ENCODE peak calls at places on chromosome 19, in nine cellular contexts. V is GM12865, F is IMR-90, T is GM23338, N is mammary epithelial cell, H is psoas muscle, M is cardiac muscle cell, B is astrocyte of the spinal cord, Q is heart right ventricle. D is an unnamed sample.

GRCh38 chr19:42201489-42202289 is 15.8 kb downstream of the DEDD2 start:
- DNase-seq in V (peak), F (no peak), T (no peak), N (no peak), H (no peak), M (no peak), B (no peak), Q (no peak), D (peak)

GRCh38 chr19:29505034-29505824 is 20.6 kb upstream of the VSTM2B start:
- DNase-seq in V (no peak), F (no peak), T (no peak), N (no peak), H (no peak), M (no peak), B (no peak), Q (no peak), D (no peak)

GRCh38 chr19:28377077-28377476 is 835.9 kb downstream of the UQCRFS1 start:
- DNase-seq in V (no peak), F (no peak), T (peak), N (no peak), H (no peak), M (peak), B (no peak), Q (no peak), D (no peak)

GRCh38 chr19:11142528-11143171 is 12.9 kb downstream of the SPC24 start:
- DNase-seq in V (no peak), F (peak), T (peak), N (peak), H (peak), M (peak), B (peak), Q (peak), D (no peak)

GRCh38 chr19:55472463-55472862 is 4.0 kb upstream of the ZNF628 start:
- DNase-seq in V (no peak), F (peak), T (no peak), N (peak), H (no peak), M (no peak), B (peak), Q (no peak), D (no peak)

GRCh38 chr19:31648347-31648746 is 299.1 kb upstream of the TSHZ3 start:
- DNase-seq in V (no peak), F (peak), T (no peak), N (peak), H (no peak), M (peak), B (peak), Q (no peak), D (no peak)

GRCh38 chr19:33071887-33072286 is 7.2 kb upstream of the RHPN2 start:
- DNase-seq in V (no peak), F (no peak), T (no peak), N (peak), H (no peak), M (no peak), B (no peak), Q (no peak), D (no peak)

GRCh38 chr19:16940626-16941025 is 51.8 kb downstream of the F2RL3 start:
- DNase-seq in V (no peak), F (no peak), T (no peak), N (no peak), H (no peak), M (no peak), B (no peak), Q (no peak), D (no peak)

GRCh38 chr19:14686411-14686810 is 3.4 kb upstream of the ZNF333 start:
- DNase-seq in V (peak), F (peak), T (peak), N (peak), H (no peak), M (peak), B (peak), Q (no peak), D (peak)

GRCh38 chr19:50514346-50515167 is 844 bp upstream of the ASPDH start:
- DNase-seq in V (no peak), F (no peak), T (no peak), N (no peak), H (no peak), M (peak), B (no peak), Q (no peak), D (no peak)

GRCh38 chr19:53810187-53810546 is 13.9 kb downstream of the NLRP12 start:
- DNase-seq in V (no peak), F (no peak), T (no peak), N (no peak), H (no peak), M (no peak), B (no peak), Q (no peak), D (no peak)

GRCh38 chr19:55119053-55119452 is 1.6 kb upstream of the PPP1R12C start:
- DNase-seq in V (no peak), F (no peak), T (no peak), N (no peak), H (no peak), M (no peak), B (no peak), Q (no peak), D (no peak)

GRCh38 chr19:50460161-50460765 is 16.0 kb upstream of the EMC10 start:
- DNase-seq in V (peak), F (peak), T (peak), N (no peak), H (no peak), M (no peak), B (peak), Q (no peak), D (peak)

GRCh38 chr19:33241530-33242101 is 16.0 kb upstream of the SLC7A10 start:
- DNase-seq in V (peak), F (no peak), T (peak), N (peak), H (no peak), M (no peak), B (no peak), Q (no peak), D (peak)

GRCh38 chr19:13430790-13431582 is 75.3 kb downstream of the CACNA1A start:
- DNase-seq in V (peak), F (peak), T (peak), N (peak), H (peak), M (peak), B (peak), Q (peak), D (peak)

GRCh38 chr19:17058236-17058635 is 17.0 kb downstream of the HAUS8 start:
- DNase-seq in V (no peak), F (peak), T (no peak), N (peak), H (no peak), M (no peak), B (peak), Q (no peak), D (no peak)

GRCh38 chr19:15464394-15465385 is at the start of gene RASAL3:
- DNase-seq in V (peak), F (no peak), T (peak), N (no peak), H (no peak), M (no peak), B (no peak), Q (peak), D (peak)

GRCh38 chr19:33134571-33135041 is 2.7 kb downstream of the WDR88 start:
- DNase-seq in V (no peak), F (no peak), T (peak), N (no peak), H (no peak), M (no peak), B (no peak), Q (no peak), D (peak)

GRCh38 chr19:47229674-47230121 is 1.3 kb downstream of the BBC3 start:
- DNase-seq in V (peak), F (peak), T (no peak), N (no peak), H (no peak), M (no peak), B (peak), Q (no peak), D (no peak)

GRCh38 chr19:49430678-49431329 is 5.6 kb downstream of the GFY start:
- DNase-seq in V (no peak), F (no peak), T (no peak), N (no peak), H (no peak), M (no peak), B (no peak), Q (no peak), D (no peak)
- TF ChIP-seq CTCF in V (peak), F (peak), T (peak), N (no peak), H (no peak), M (peak), B (peak), Q (no peak), D (peak)

GRCh38 chr19:2478324-2478755 is 2.4 kb downstream of the GADD45B start:
- DNase-seq in V (peak), F (peak), T (peak), N (peak), H (peak), M (peak), B (peak), Q (peak), D (no peak)
- H3K4me3 ChIP-seq in V (peak), F (peak), T (peak), N (peak), H (peak), M (peak), B (peak), Q (peak), D (peak)

DNA sequence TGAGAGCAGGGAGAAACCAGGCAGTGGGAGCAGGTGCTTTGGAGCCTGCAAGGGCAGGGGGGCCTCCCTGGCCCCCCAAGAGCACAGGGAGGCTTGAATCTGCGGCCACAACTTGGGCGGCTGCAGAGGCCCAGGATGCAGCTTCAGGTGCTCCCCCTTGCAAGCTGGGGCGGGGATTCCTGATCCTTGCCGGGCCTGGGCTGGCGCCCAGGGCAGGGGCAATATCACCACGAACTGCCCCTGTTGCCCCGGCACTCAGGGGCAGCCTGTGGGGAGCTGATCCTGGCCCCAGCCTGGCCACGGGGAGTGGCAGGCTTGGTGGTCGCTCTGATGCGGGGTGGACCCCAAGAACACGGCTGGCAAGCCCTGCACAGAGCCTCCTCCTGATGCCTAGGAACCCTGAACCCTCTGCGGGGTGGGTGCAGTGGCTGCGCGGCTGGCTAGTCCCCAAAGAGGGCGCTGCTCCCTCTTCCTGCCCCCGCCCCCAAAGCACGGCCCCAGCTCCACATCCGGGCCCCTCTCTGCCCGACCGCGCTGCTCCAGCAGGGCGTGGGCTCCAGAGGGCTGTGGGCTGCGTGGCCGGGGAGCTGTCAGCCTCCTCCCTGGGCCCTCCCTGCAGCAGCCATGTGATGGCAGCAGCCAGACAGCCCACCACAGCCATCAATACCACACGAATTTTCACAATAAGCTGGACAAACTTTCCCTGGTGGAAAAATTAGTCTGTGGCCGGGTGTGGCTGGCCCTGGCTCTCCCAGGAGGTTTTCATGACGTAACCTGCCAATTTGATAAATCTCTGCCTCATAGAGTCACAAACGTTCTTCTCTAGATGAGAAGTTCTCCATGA is 21.0 kb downstream of the TNFSF9 start:
- DNase-seq in V (peak), F (no peak), T (peak), N (no peak), H (no peak), M (peak), B (no peak), Q (peak), D (peak)
- TF ChIP-seq CTCF in V (peak), F (no peak), T (peak), N (no peak), H (no peak), M (peak), B (no peak), Q (no peak), D (peak)

GRCh38 chr19:48400018-48400742 is 6.7 kb downstream of the GRIN2D start:
- DNase-seq in V (no peak), F (peak), T (peak), N (peak), H (peak), M (peak), B (peak), Q (peak), D (no peak)

GRCh38 chr19:48397263-48397635 is 3.8 kb downstream of the GRIN2D start:
- DNase-seq in V (no peak), F (no peak), T (no peak), N (no peak), H (no peak), M (no peak), B (no peak), Q (no peak), D (no peak)

GRCh38 chr19:48397636-48398328 is 4.3 kb downstream of the GRIN2D start:
- DNase-seq in V (no peak), F (no peak), T (no peak), N (no peak), H (no peak), M (no peak), B (no peak), Q (no peak), D (no peak)

GRCh38 chr19:48396871-48397176 is 3.4 kb downstream of the GRIN2D start:
- DNase-seq in V (no peak), F (no peak), T (no peak), N (no peak), H (no peak), M (no peak), B (no peak), Q (no peak), D (no peak)

DNA sequence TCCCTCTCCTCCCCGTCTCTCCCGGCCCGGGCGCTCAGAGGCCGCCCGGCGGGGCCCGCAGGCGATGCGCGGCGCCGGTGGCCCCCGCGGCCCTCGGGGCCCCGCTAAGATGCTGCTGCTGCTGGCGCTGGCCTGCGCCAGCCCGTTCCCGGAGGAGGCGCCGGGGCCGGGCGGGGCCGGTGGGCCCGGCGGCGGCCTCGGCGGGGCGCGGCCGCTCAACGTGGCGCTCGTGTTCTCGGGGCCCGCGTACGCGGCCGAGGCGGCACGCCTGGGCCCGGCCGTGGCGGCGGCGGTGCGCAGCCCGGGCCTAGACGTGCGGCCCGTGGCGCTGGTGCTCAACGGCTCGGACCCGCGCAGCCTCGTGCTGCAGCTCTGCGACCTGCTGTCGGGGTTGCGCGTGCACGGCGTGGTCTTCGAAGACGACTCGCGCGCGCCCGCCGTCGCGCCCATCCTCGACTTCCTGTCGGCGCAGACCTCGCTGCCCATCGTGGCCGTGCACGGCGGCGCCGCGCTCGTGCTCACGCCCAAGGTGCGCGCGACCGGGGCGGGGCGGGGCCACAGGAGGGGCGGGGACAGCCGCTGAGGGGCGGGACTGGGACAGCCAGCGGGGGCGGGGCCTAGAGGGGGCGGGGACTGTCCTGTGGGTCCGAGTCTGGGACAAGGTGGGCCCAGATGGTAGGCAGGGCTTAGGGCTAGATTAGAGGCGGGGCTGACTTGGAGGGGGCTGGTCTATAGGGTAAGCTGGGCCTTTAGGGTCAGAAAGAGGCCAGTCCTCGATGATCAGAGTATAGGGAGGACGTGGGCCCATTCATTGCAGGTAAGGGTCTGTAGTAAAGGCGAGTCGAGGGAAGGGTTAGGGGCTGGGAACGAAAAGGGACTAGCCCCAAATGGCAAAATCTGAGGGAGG is 5.1 kb downstream of the GRIN2D start:
- DNase-seq in V (peak), F (peak), T (peak), N (peak), H (peak), M (peak), B (peak), Q (peak), D (peak)
- H3K4me3 ChIP-seq in V (peak), F (peak), T (peak), N (peak), H (peak), M (peak), B (peak), Q (peak), D (peak)

GRCh38 chr19:18999896-19000620 is 33.3 kb downstream of the SUGP2 start:
- DNase-seq in V (no peak), F (peak), T (peak), N (no peak), H (no peak), M (no peak), B (no peak), Q (no peak), D (no peak)
- TF ChIP-seq CTCF in V (no peak), F (peak), T (peak), N (peak), H (no peak), M (peak), B (peak), Q (no peak), D (no peak)

GRCh38 chr19:4012975-4013634 is 5.6 kb downstream of the PIAS4 start:
- DNase-seq in V (no peak), F (no peak), T (no peak), N (no peak), H (no peak), M (no peak), B (no peak), Q (no peak), D (no peak)

GRCh38 chr19:4012092-4012974 is 4.8 kb downstream of the PIAS4 start:
- DNase-seq in V (no peak), F (no peak), T (no peak), N (no peak), H (no peak), M (no peak), B (no peak), Q (no peak), D (no peak)

GRCh38 chr19:4010808-4011110 is 3.2 kb downstream of the PIAS4 start:
- DNase-seq in V (no peak), F (no peak), T (no peak), N (no peak), H (no peak), M (peak), B (no peak), Q (no peak), D (no peak)

GRCh38 chr19:4007836-4008539 is 452 bp downstream of the PIAS4 start:
- DNase-seq in V (no peak), F (no peak), T (peak), N (no peak), H (no peak), M (peak), B (no peak), Q (no peak), D (no peak)

DNA sequence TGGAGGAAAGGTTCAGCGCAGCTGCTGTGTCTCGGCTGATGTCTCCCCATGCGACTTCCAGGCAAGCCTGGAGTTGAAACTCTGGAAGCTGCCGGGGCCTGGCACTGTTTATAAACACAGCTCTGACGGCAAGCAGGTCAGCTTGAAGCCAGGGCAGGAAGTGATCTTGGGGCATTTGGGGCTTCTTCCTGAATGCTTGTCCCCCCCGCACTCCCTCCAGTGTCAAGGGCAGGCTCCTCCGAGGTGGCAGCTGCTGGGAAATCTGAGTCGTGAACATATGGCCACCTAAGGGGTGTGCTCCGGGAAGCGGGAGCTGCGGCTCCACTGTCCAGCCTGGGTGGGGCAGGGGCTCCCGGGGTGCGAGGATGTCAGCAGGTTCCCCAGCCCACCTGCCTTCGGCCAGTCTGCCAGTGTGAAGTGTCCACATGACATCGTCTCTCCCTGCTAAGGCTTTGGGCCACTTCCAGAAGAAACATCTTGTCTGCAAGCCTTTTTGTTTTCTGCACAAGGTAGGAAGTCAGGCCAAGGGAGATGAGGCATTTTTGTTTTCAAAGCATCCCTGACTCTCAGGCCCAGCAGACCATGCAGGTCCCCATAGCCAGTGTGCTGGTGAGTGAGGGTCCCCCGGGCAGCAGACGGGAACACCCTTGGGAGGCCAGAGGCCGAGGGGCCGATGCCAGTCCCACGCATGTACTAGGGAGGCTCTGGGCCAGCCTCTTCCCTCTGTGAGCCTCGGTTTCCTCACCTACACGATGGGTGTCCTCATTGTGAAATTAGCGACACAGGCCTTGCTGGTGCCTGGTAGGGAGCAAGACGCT is 2.7 kb downstream of the PIAS4 start:
- DNase-seq in V (no peak), F (peak), T (no peak), N (no peak), H (no peak), M (no peak), B (no peak), Q (no peak), D (no peak)
- H3K4me3 ChIP-seq in V (no peak), F (no peak), T (no peak), N (no peak), H (peak), M (no peak), B (no peak), Q (no peak), D (no peak)

GRCh38 chr19:39199025-39199424 is 2.3 kb downstream of the NCCRP1 start:
- DNase-seq in V (no peak), F (peak), T (no peak), N (no peak), H (no peak), M (peak), B (peak), Q (no peak), D (no peak)

GRCh38 chr19:39195755-39196154 is 1.0 kb upstream of the NCCRP1 start:
- DNase-seq in V (no peak), F (no peak), T (no peak), N (no peak), H (no peak), M (no peak), B (no peak), Q (no peak), D (no peak)

GRCh38 chr19:39196320-39196719 is 444 bp upstream of the NCCRP1 start:
- DNase-seq in V (no peak), F (no peak), T (no peak), N (no peak), H (no peak), M (no peak), B (no peak), Q (no peak), D (no peak)

GRCh38 chr19:39196860-39197562 is at the start of gene NCCRP1:
- DNase-seq in V (no peak), F (no peak), T (peak), N (no peak), H (no peak), M (peak), B (no peak), Q (no peak), D (no peak)

GRCh38 chr19:39197808-39198207 is 1.0 kb downstream of the NCCRP1 start:
- DNase-seq in V (no peak), F (no peak), T (no peak), N (no peak), H (no peak), M (no peak), B (no peak), Q (no peak), D (no peak)
- TF ChIP-seq CTCF in V (no peak), F (no peak), T (peak), N (peak), H (no peak), M (no peak), B (no peak), Q (no peak), D (no peak)

GRCh38 chr19:1172353-1173159 is 1.5 kb downstream of the SBNO2 start:
- DNase-seq in V (no peak), F (peak), T (no peak), N (peak), H (peak), M (no peak), B (peak), Q (peak), D (no peak)
- H3K4me3 ChIP-seq in V (peak), F (peak), T (peak), N (peak), H (peak), M (peak), B (peak), Q (peak), D (peak)

D was measured in GM06990.